ENCODE peak calls at places on chromosomes 12 and 14, in eight cellular contexts. One of them, this sample, is unnamed.

GRCh38 chr12:94027561-94027960 is 120.8 kb upstream of the PLXNC1 start:
- DNase-seq in activated CD8-positive, alpha-beta memory T cell treated with anti-CD3 and anti-CD28 coated beads, Interleukin-2, amount 50 U/mL, for 4 hours: no peak
- DNase-seq in colonic mucosa: no peak
- DNase-seq in CD4-positive, alpha-beta T cell: no peak
- DNase-seq in stimulated activated CD4-positive, alpha-beta T cell treated with anti-CD3 and anti-CD28 coated beads, Interleukin-12 subunit alpha, Interleukin-12 subunit beta, amount 100 ng/mL, for 4 hours: no peak
- DNase-seq in GM04503: no peak
- DNase-seq in AG20443: no peak
- DNase-seq in dermis blood vessel endothelial cell: no peak
- DNase-seq in this sample: no peak

GRCh38 chr12:65930114-65930828 is 106.0 kb downstream of the HMGA2 start:
- DNase-seq in AG20443: no peak
- DNase-seq in CD4-positive, alpha-beta T cell: no peak
- DNase-seq in GM04503: no peak
- DNase-seq in activated CD8-positive, alpha-beta memory T cell treated with anti-CD3 and anti-CD28 coated beads, Interleukin-2, amount 50 U/mL, for 4 hours: no peak
- DNase-seq in colonic mucosa: peak; percentile 27
- DNase-seq in stimulated activated CD4-positive, alpha-beta T cell treated with anti-CD3 and anti-CD28 coated beads, Interleukin-12 subunit alpha, Interleukin-12 subunit beta, amount 100 ng/mL, for 4 hours: no peak
- DNase-seq in dermis blood vessel endothelial cell: peak; percentile 82
- DNase-seq in this sample: peak; percentile 67

GRCh38 chr12:16130359-16130758 is 147.1 kb downstream of the SLC15A5 start:
- DNase-seq in stimulated activated CD4-positive, alpha-beta T cell treated with anti-CD3 and anti-CD28 coated beads, Interleukin-12 subunit alpha, Interleukin-12 subunit beta, amount 100 ng/mL, for 4 hours: no peak
- DNase-seq in dermis blood vessel endothelial cell: no peak
- DNase-seq in activated CD8-positive, alpha-beta memory T cell treated with anti-CD3 and anti-CD28 coated beads, Interleukin-2, amount 50 U/mL, for 4 hours: no peak
- DNase-seq in AG20443: no peak
- DNase-seq in colonic mucosa: no peak
- DNase-seq in CD4-positive, alpha-beta T cell: no peak
- DNase-seq in GM04503: no peak
- DNase-seq in this sample: no peak

GRCh38 chr12:130716918-130717306 is 813 bp upstream of the RIMBP2 start:
- DNase-seq in dermis blood vessel endothelial cell: no peak
- DNase-seq in stimulated activated CD4-positive, alpha-beta T cell treated with anti-CD3 and anti-CD28 coated beads, Interleukin-12 subunit alpha, Interleukin-12 subunit beta, amount 100 ng/mL, for 4 hours: no peak
- DNase-seq in GM04503: no peak
- DNase-seq in colonic mucosa: no peak
- DNase-seq in activated CD8-positive, alpha-beta memory T cell treated with anti-CD3 and anti-CD28 coated beads, Interleukin-2, amount 50 U/mL, for 4 hours: no peak
- DNase-seq in CD4-positive, alpha-beta T cell: no peak
- DNase-seq in AG20443: no peak
- DNase-seq in this sample: no peak

GRCh38 chr12:44863867-44864266 is 12.2 kb downstream of the NELL2 start:
- DNase-seq in AG20443: no peak
- DNase-seq in activated CD8-positive, alpha-beta memory T cell treated with anti-CD3 and anti-CD28 coated beads, Interleukin-2, amount 50 U/mL, for 4 hours: no peak
- DNase-seq in GM04503: no peak
- DNase-seq in dermis blood vessel endothelial cell: no peak
- DNase-seq in CD4-positive, alpha-beta T cell: no peak
- DNase-seq in stimulated activated CD4-positive, alpha-beta T cell treated with anti-CD3 and anti-CD28 coated beads, Interleukin-12 subunit alpha, Interleukin-12 subunit beta, amount 100 ng/mL, for 4 hours: no peak
- DNase-seq in colonic mucosa: no peak
- DNase-seq in this sample: no peak

GRCh38 chr14:93712838-93713724 is 75.2 kb downstream of the PRIMA1 start:
- DNase-seq in colonic mucosa: no peak
- DNase-seq in GM04503: no peak
- DNase-seq in AG20443: peak; percentile 35
- DNase-seq in dermis blood vessel endothelial cell: no peak
- DNase-seq in stimulated activated CD4-positive, alpha-beta T cell treated with anti-CD3 and anti-CD28 coated beads, Interleukin-12 subunit alpha, Interleukin-12 subunit beta, amount 100 ng/mL, for 4 hours: no peak
- DNase-seq in activated CD8-positive, alpha-beta memory T cell treated with anti-CD3 and anti-CD28 coated beads, Interleukin-2, amount 50 U/mL, for 4 hours: no peak
- DNase-seq in CD4-positive, alpha-beta T cell: no peak
- DNase-seq in this sample: no peak

GRCh38 chr12:45220366-45220931 is 4.6 kb downstream of the ANO6 start:
- DNase-seq in stimulated activated CD4-positive, alpha-beta T cell treated with anti-CD3 and anti-CD28 coated beads, Interleukin-12 subunit alpha, Interleukin-12 subunit beta, amount 100 ng/mL, for 4 hours: no peak
- DNase-seq in AG20443: no peak
- DNase-seq in dermis blood vessel endothelial cell: no peak
- DNase-seq in activated CD8-positive, alpha-beta memory T cell treated with anti-CD3 and anti-CD28 coated beads, Interleukin-2, amount 50 U/mL, for 4 hours: no peak
- DNase-seq in GM04503: no peak
- DNase-seq in colonic mucosa: no peak
- DNase-seq in CD4-positive, alpha-beta T cell: no peak
- DNase-seq in this sample: no peak

GRCh38 chr12:122726056-122726558 is 4.5 kb downstream of the HCAR1 start:
- DNase-seq in colonic mucosa: no peak
- DNase-seq in GM04503: no peak
- DNase-seq in activated CD8-positive, alpha-beta memory T cell treated with anti-CD3 and anti-CD28 coated beads, Interleukin-2, amount 50 U/mL, for 4 hours: no peak
- DNase-seq in AG20443: no peak
- DNase-seq in dermis blood vessel endothelial cell: peak; percentile 78
- DNase-seq in stimulated activated CD4-positive, alpha-beta T cell treated with anti-CD3 and anti-CD28 coated beads, Interleukin-12 subunit alpha, Interleukin-12 subunit beta, amount 100 ng/mL, for 4 hours: no peak
- DNase-seq in CD4-positive, alpha-beta T cell: no peak
- DNase-seq in this sample: peak; percentile 67

GRCh38 chr14:99244960-99245340 is 27.0 kb downstream of the BCL11B start:
- DNase-seq in activated CD8-positive, alpha-beta memory T cell treated with anti-CD3 and anti-CD28 coated beads, Interleukin-2, amount 50 U/mL, for 4 hours: no peak
- DNase-seq in stimulated activated CD4-positive, alpha-beta T cell treated with anti-CD3 and anti-CD28 coated beads, Interleukin-12 subunit alpha, Interleukin-12 subunit beta, amount 100 ng/mL, for 4 hours: no peak
- DNase-seq in colonic mucosa: no peak
- DNase-seq in dermis blood vessel endothelial cell: no peak
- DNase-seq in CD4-positive, alpha-beta T cell: no peak
- DNase-seq in GM04503: no peak
- DNase-seq in AG20443: no peak
- DNase-seq in this sample: no peak

GRCh38 chr12:59179231-59179630 is 258.9 kb upstream of the LRIG3 start:
- DNase-seq in colonic mucosa: no peak
- DNase-seq in GM04503: no peak
- DNase-seq in dermis blood vessel endothelial cell: no peak
- DNase-seq in stimulated activated CD4-positive, alpha-beta T cell treated with anti-CD3 and anti-CD28 coated beads, Interleukin-12 subunit alpha, Interleukin-12 subunit beta, amount 100 ng/mL, for 4 hours: no peak
- DNase-seq in AG20443: no peak
- DNase-seq in CD4-positive, alpha-beta T cell: no peak
- DNase-seq in activated CD8-positive, alpha-beta memory T cell treated with anti-CD3 and anti-CD28 coated beads, Interleukin-2, amount 50 U/mL, for 4 hours: no peak
- DNase-seq in this sample: no peak

GRCh38 chr14:33754264-33754663 is 196.6 kb downstream of the EGLN3 start:
- DNase-seq in stimulated activated CD4-positive, alpha-beta T cell treated with anti-CD3 and anti-CD28 coated beads, Interleukin-12 subunit alpha, Interleukin-12 subunit beta, amount 100 ng/mL, for 4 hours: no peak
- DNase-seq in GM04503: peak; percentile 14
- DNase-seq in CD4-positive, alpha-beta T cell: no peak
- DNase-seq in dermis blood vessel endothelial cell: no peak
- DNase-seq in activated CD8-positive, alpha-beta memory T cell treated with anti-CD3 and anti-CD28 coated beads, Interleukin-2, amount 50 U/mL, for 4 hours: no peak
- DNase-seq in AG20443: peak; percentile 66
- DNase-seq in colonic mucosa: no peak
- DNase-seq in this sample: no peak

GRCh38 chr12:51797301-51797700 is 51.2 kb downstream of the FIGNL2 start:
- DNase-seq in dermis blood vessel endothelial cell: no peak
- DNase-seq in GM04503: no peak
- DNase-seq in colonic mucosa: no peak
- DNase-seq in AG20443: no peak
- DNase-seq in CD4-positive, alpha-beta T cell: no peak
- DNase-seq in stimulated activated CD4-positive, alpha-beta T cell treated with anti-CD3 and anti-CD28 coated beads, Interleukin-12 subunit alpha, Interleukin-12 subunit beta, amount 100 ng/mL, for 4 hours: no peak
- DNase-seq in activated CD8-positive, alpha-beta memory T cell treated with anti-CD3 and anti-CD28 coated beads, Interleukin-2, amount 50 U/mL, for 4 hours: no peak
- DNase-seq in this sample: no peak

GRCh38 chr12:101703487-101703886 is 6.0 kb downstream of the CHPT1 start:
- DNase-seq in colonic mucosa: no peak
- DNase-seq in GM04503: no peak
- DNase-seq in CD4-positive, alpha-beta T cell: no peak
- DNase-seq in dermis blood vessel endothelial cell: no peak
- DNase-seq in activated CD8-positive, alpha-beta memory T cell treated with anti-CD3 and anti-CD28 coated beads, Interleukin-2, amount 50 U/mL, for 4 hours: no peak
- DNase-seq in stimulated activated CD4-positive, alpha-beta T cell treated with anti-CD3 and anti-CD28 coated beads, Interleukin-12 subunit alpha, Interleukin-12 subunit beta, amount 100 ng/mL, for 4 hours: no peak
- DNase-seq in AG20443: no peak
- DNase-seq in this sample: no peak

GRCh38 chr14:88802596-88802995 is 9.8 kb upstream of the EML5 start:
- DNase-seq in activated CD8-positive, alpha-beta memory T cell treated with anti-CD3 and anti-CD28 coated beads, Interleukin-2, amount 50 U/mL, for 4 hours: no peak
- DNase-seq in dermis blood vessel endothelial cell: no peak
- DNase-seq in stimulated activated CD4-positive, alpha-beta T cell treated with anti-CD3 and anti-CD28 coated beads, Interleukin-12 subunit alpha, Interleukin-12 subunit beta, amount 100 ng/mL, for 4 hours: no peak
- DNase-seq in CD4-positive, alpha-beta T cell: no peak
- DNase-seq in GM04503: no peak
- DNase-seq in AG20443: no peak
- DNase-seq in colonic mucosa: no peak
- DNase-seq in this sample: no peak

GRCh38 chr12:26700430-26700829 is 132.6 kb downstream of the ITPR2 start:
- DNase-seq in stimulated activated CD4-positive, alpha-beta T cell treated with anti-CD3 and anti-CD28 coated beads, Interleukin-12 subunit alpha, Interleukin-12 subunit beta, amount 100 ng/mL, for 4 hours: no peak
- DNase-seq in activated CD8-positive, alpha-beta memory T cell treated with anti-CD3 and anti-CD28 coated beads, Interleukin-2, amount 50 U/mL, for 4 hours: no peak
- DNase-seq in colonic mucosa: no peak
- DNase-seq in GM04503: no peak
- DNase-seq in AG20443: no peak
- DNase-seq in CD4-positive, alpha-beta T cell: no peak
- DNase-seq in dermis blood vessel endothelial cell: no peak
- DNase-seq in this sample: no peak

GRCh38 chr12:92543872-92544271 is 158.9 kb upstream of the PLEKHG7 start:
- DNase-seq in dermis blood vessel endothelial cell: peak; percentile 65
- DNase-seq in CD4-positive, alpha-beta T cell: no peak
- DNase-seq in colonic mucosa: peak; percentile 33
- DNase-seq in GM04503: no peak
- DNase-seq in stimulated activated CD4-positive, alpha-beta T cell treated with anti-CD3 and anti-CD28 coated beads, Interleukin-12 subunit alpha, Interleukin-12 subunit beta, amount 100 ng/mL, for 4 hours: no peak
- DNase-seq in AG20443: no peak
- DNase-seq in activated CD8-positive, alpha-beta memory T cell treated with anti-CD3 and anti-CD28 coated beads, Interleukin-2, amount 50 U/mL, for 4 hours: no peak
- DNase-seq in this sample: peak; percentile 83